ENCODE peak calls at places on chromosomes 12 and 14, in eight cellular contexts. One of them, this sample, is unnamed. For H3K4me1, the result is how much of the 10 kb centered on the place peaks cover.

GRCh38 chr12:88206636-88207035 is 64.5 kb downstream of the TMTC3 start:
- DNase-seq in A549: no peak
- DNase-seq in fibroblast of lung: no peak
- DNase-seq in adrenal gland: no peak
- DNase-seq in SK-N-SH: no peak
- DNase-seq in stomach: no peak
- DNase-seq in endodermal cell: no peak
- DNase-seq in upper lobe of right lung: no peak
- DNase-seq in this sample: no peak

GRCh38 chr12:48027183-48028002 is 23.1 kb upstream of the COL2A1 start:
- DNase-seq in A549: no peak
- DNase-seq in fibroblast of lung: no peak
- DNase-seq in adrenal gland: no peak
- DNase-seq in SK-N-SH: no peak
- DNase-seq in stomach: no peak
- DNase-seq in endodermal cell: no peak
- DNase-seq in upper lobe of right lung: no peak
- DNase-seq in this sample: no peak

GRCh38 chr12:89439946-89440345 is 84.7 kb downstream of the GALNT4 start:
- DNase-seq in A549: no peak
- DNase-seq in fibroblast of lung: peak
- DNase-seq in adrenal gland: no peak
- DNase-seq in SK-N-SH: no peak
- DNase-seq in stomach: no peak
- DNase-seq in endodermal cell: no peak
- DNase-seq in upper lobe of right lung: no peak
- DNase-seq in this sample: no peak

GRCh38 chr12:11886339-11886738 is 184.4 kb upstream of the BCL2L14 start:
- DNase-seq in A549: no peak
- DNase-seq in fibroblast of lung: no peak
- DNase-seq in adrenal gland: no peak
- DNase-seq in SK-N-SH: no peak
- DNase-seq in stomach: no peak
- DNase-seq in endodermal cell: no peak
- DNase-seq in upper lobe of right lung: no peak
- DNase-seq in this sample: peak

GRCh38 chr14:100734031-100734990 is 7.6 kb downstream of the DLK1 start:
- DNase-seq in A549: no peak
- DNase-seq in fibroblast of lung: no peak
- DNase-seq in adrenal gland: peak
- DNase-seq in SK-N-SH: peak
- DNase-seq in stomach: no peak
- DNase-seq in endodermal cell: peak
- DNase-seq in upper lobe of right lung: peak
- DNase-seq in this sample: no peak

GRCh38 chr12:114917307-114917706 is 233.3 kb upstream of the TBX3 start:
- DNase-seq in A549: no peak
- DNase-seq in fibroblast of lung: no peak
- DNase-seq in adrenal gland: no peak
- DNase-seq in SK-N-SH: no peak
- DNase-seq in stomach: no peak
- DNase-seq in endodermal cell: no peak
- DNase-seq in upper lobe of right lung: no peak
- DNase-seq in this sample: no peak

GRCh38 chr12:50017653-50018052 is 7.6 kb downstream of the RACGAP1 start:
- DNase-seq in A549: no peak
- DNase-seq in fibroblast of lung: no peak
- DNase-seq in adrenal gland: no peak
- DNase-seq in SK-N-SH: no peak
- DNase-seq in stomach: no peak
- DNase-seq in endodermal cell: peak
- DNase-seq in upper lobe of right lung: no peak
- DNase-seq in this sample: no peak

GRCh38 chr12:114669501-114670256 is 14.3 kb downstream of the TBX3 start:
- DNase-seq in A549: no peak
- DNase-seq in fibroblast of lung: peak
- DNase-seq in adrenal gland: peak
- DNase-seq in SK-N-SH: peak
- DNase-seq in stomach: no peak
- DNase-seq in endodermal cell: peak
- DNase-seq in upper lobe of right lung: no peak
- DNase-seq in this sample: peak

GRCh38 chr12:15629108-15629507 is 160.1 kb downstream of the EPS8 start:
- DNase-seq in A549: peak
- DNase-seq in fibroblast of lung: peak
- DNase-seq in adrenal gland: peak
- DNase-seq in SK-N-SH: no peak
- DNase-seq in stomach: peak
- DNase-seq in endodermal cell: peak
- DNase-seq in upper lobe of right lung: no peak
- DNase-seq in this sample: peak

GRCh38 chr12:19895609-19896008 is 456.3 kb downstream of the AEBP2 start:
- DNase-seq in A549: no peak
- DNase-seq in fibroblast of lung: peak
- DNase-seq in adrenal gland: no peak
- DNase-seq in SK-N-SH: no peak
- DNase-seq in stomach: no peak
- DNase-seq in endodermal cell: no peak
- DNase-seq in upper lobe of right lung: no peak
- DNase-seq in this sample: no peak

GRCh38 chr14:103296007-103296406 is 38.0 kb upstream of the EIF5 start:
- DNase-seq in A549: peak
- DNase-seq in fibroblast of lung: peak
- DNase-seq in adrenal gland: peak
- DNase-seq in SK-N-SH: no peak
- DNase-seq in stomach: no peak
- DNase-seq in endodermal cell: no peak
- DNase-seq in upper lobe of right lung: no peak
- DNase-seq in this sample: no peak

GRCh38 chr14:24063263-24063836 is 8.0 kb upstream of the CPNE6 start:
- DNase-seq in A549: no peak
- DNase-seq in fibroblast of lung: no peak
- DNase-seq in adrenal gland: peak
- DNase-seq in SK-N-SH: peak
- DNase-seq in stomach: no peak
- DNase-seq in endodermal cell: no peak
- DNase-seq in upper lobe of right lung: no peak
- DNase-seq in this sample: no peak

GRCh38 chr12:32515137-32515860 is 115.9 kb downstream of the FGD4 start:
- DNase-seq in A549: no peak
- DNase-seq in fibroblast of lung: no peak
- DNase-seq in adrenal gland: no peak
- DNase-seq in SK-N-SH: no peak
- DNase-seq in stomach: no peak
- DNase-seq in endodermal cell: peak
- DNase-seq in upper lobe of right lung: no peak
- DNase-seq in this sample: no peak

GRCh38 chr12:116257826-116258225 is 19.7 kb downstream of the MED13L start:
- DNase-seq in A549: no peak
- DNase-seq in fibroblast of lung: no peak
- DNase-seq in adrenal gland: no peak
- DNase-seq in SK-N-SH: no peak
- DNase-seq in stomach: no peak
- DNase-seq in endodermal cell: no peak
- DNase-seq in upper lobe of right lung: no peak
- DNase-seq in this sample: no peak

GRCh38 chr14:70721542-70721941 is 79.8 kb downstream of the TTC9 start:
- DNase-seq in A549: no peak
- DNase-seq in fibroblast of lung: peak
- DNase-seq in adrenal gland: no peak
- DNase-seq in SK-N-SH: no peak
- DNase-seq in stomach: no peak
- DNase-seq in endodermal cell: no peak
- DNase-seq in upper lobe of right lung: no peak
- DNase-seq in this sample: peak

GRCh38 chr14:23580948-23581281 is 2.3 kb upstream of the JPH4 start:
- DNase-seq in A549: peak
- DNase-seq in fibroblast of lung: no peak
- DNase-seq in adrenal gland: no peak
- DNase-seq in SK-N-SH: no peak
- DNase-seq in stomach: peak
- DNase-seq in endodermal cell: peak
- DNase-seq in upper lobe of right lung: no peak
- DNase-seq in this sample: no peak

GRCh38 chr14:102819176-102819628 is 42.0 kb downstream of the TRAF3 start:
- DNase-seq in A549: no peak
- DNase-seq in fibroblast of lung: no peak
- DNase-seq in adrenal gland: no peak
- DNase-seq in SK-N-SH: no peak
- DNase-seq in stomach: peak
- DNase-seq in endodermal cell: no peak
- DNase-seq in upper lobe of right lung: no peak
- DNase-seq in this sample: peak

GRCh38 chr12:112486361-112486760 is 67.6 kb downstream of the PTPN11 start:
- DNase-seq in A549: no peak
- DNase-seq in fibroblast of lung: no peak
- DNase-seq in adrenal gland: no peak
- DNase-seq in SK-N-SH: no peak
- DNase-seq in stomach: no peak
- DNase-seq in endodermal cell: no peak
- DNase-seq in upper lobe of right lung: no peak
- DNase-seq in this sample: no peak

GRCh38 chr12:48008950-48009349 is 4.7 kb upstream of the COL2A1 start:
- DNase-seq in A549: no peak
- DNase-seq in fibroblast of lung: no peak
- DNase-seq in adrenal gland: no peak
- DNase-seq in SK-N-SH: no peak
- DNase-seq in stomach: no peak
- DNase-seq in endodermal cell: no peak
- DNase-seq in upper lobe of right lung: no peak
- DNase-seq in this sample: no peak

GRCh38 chr12:95996034-95996658 is at the start of gene HAL:
- DNase-seq in A549: peak
- DNase-seq in fibroblast of lung: no peak
- DNase-seq in adrenal gland: no peak
- DNase-seq in SK-N-SH: no peak
- DNase-seq in stomach: peak
- DNase-seq in endodermal cell: no peak
- DNase-seq in upper lobe of right lung: peak
- DNase-seq in this sample: no peak

GRCh38 chr14:36028665-36029064 is 147.9 kb downstream of the PTCSC3 start:
- DNase-seq in A549: no peak
- DNase-seq in fibroblast of lung: no peak
- DNase-seq in adrenal gland: no peak
- DNase-seq in SK-N-SH: no peak
- DNase-seq in stomach: no peak
- DNase-seq in endodermal cell: no peak
- DNase-seq in upper lobe of right lung: no peak
- DNase-seq in this sample: no peak

GRCh38 chr14:36027354-36027753 is 149.2 kb downstream of the PTCSC3 start:
- DNase-seq in A549: no peak
- DNase-seq in fibroblast of lung: no peak
- DNase-seq in adrenal gland: no peak
- DNase-seq in SK-N-SH: no peak
- DNase-seq in stomach: no peak
- DNase-seq in endodermal cell: no peak
- DNase-seq in upper lobe of right lung: no peak
- DNase-seq in this sample: no peak

GRCh38 chr14:36022765-36023415 is 153.6 kb downstream of the PTCSC3 start:
- DNase-seq in A549: no peak
- DNase-seq in fibroblast of lung: no peak
- DNase-seq in adrenal gland: no peak
- DNase-seq in SK-N-SH: no peak
- DNase-seq in stomach: no peak
- DNase-seq in endodermal cell: no peak
- DNase-seq in upper lobe of right lung: no peak
- DNase-seq in this sample: no peak

DNA sequence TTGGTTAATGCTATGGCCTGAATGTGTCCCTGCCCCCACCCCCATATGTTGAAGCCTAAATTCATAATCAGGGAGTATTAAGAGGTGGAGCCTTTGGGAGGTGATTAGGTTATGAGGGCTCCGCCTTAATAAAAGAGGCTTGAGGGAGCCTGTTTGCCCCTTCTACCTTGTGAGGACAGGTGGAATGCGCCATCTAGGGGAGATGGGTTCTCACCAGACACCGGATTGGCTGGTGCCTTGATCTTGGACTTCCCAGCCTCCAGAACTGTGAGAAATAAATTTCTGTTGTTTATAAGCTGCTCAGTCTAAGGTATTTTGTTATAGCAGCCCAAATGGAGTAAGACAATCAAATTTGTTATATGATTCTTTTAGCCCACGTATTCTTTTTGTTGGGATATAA is 148.3 kb downstream of the PTCSC3 start:
- DNase-seq in A549: peak
- DNase-seq in fibroblast of lung: no peak
- DNase-seq in adrenal gland: no peak
- DNase-seq in SK-N-SH: no peak
- DNase-seq in stomach: no peak
- DNase-seq in endodermal cell: no peak
- DNase-seq in upper lobe of right lung: no peak
- DNase-seq in this sample: no peak
- TF ChIP-seq CTCF in A549: peak
- TF ChIP-seq CTCF in fibroblast of lung: no peak
- TF ChIP-seq CTCF in adrenal gland: no peak
- TF ChIP-seq CTCF in SK-N-SH: peak
- TF ChIP-seq CTCF in stomach: no peak
- TF ChIP-seq CTCF in endodermal cell: peak
- TF ChIP-seq CTCF in upper lobe of right lung: no peak
- TF ChIP-seq CTCF in this sample: peak

GRCh38 chr12:123094349-123095073 is 56.4 kb downstream of the PITPNM2 start:
- DNase-seq in A549: peak
- DNase-seq in fibroblast of lung: peak
- DNase-seq in adrenal gland: peak
- DNase-seq in SK-N-SH: no peak
- DNase-seq in stomach: peak
- DNase-seq in endodermal cell: no peak
- DNase-seq in upper lobe of right lung: no peak
- DNase-seq in this sample: no peak
- H3K4me1 ChIP-seq in A549: half or more
- H3K4me1 ChIP-seq in fibroblast of lung: under half
- H3K4me1 ChIP-seq in adrenal gland: half or more
- H3K4me1 ChIP-seq in SK-N-SH: under half
- H3K4me1 ChIP-seq in stomach: under half
- H3K4me1 ChIP-seq in endodermal cell: under half
- H3K4me1 ChIP-seq in upper lobe of right lung: under half
- H3K4me1 ChIP-seq in this sample: under half

GRCh38 chr14:72451081-72451972 is 442.6 kb downstream of the DPF3 start:
- DNase-seq in A549: no peak
- DNase-seq in fibroblast of lung: peak
- DNase-seq in adrenal gland: no peak
- DNase-seq in SK-N-SH: no peak
- DNase-seq in stomach: no peak
- DNase-seq in endodermal cell: no peak
- DNase-seq in upper lobe of right lung: no peak
- DNase-seq in this sample: no peak
- TF ChIP-seq CTCF in A549: no peak
- TF ChIP-seq CTCF in fibroblast of lung: no peak
- TF ChIP-seq CTCF in adrenal gland: no peak
- TF ChIP-seq CTCF in SK-N-SH: no peak
- TF ChIP-seq CTCF in stomach: no peak
- TF ChIP-seq CTCF in endodermal cell: no peak
- TF ChIP-seq CTCF in upper lobe of right lung: no peak
- TF ChIP-seq CTCF in this sample: no peak

DNA sequence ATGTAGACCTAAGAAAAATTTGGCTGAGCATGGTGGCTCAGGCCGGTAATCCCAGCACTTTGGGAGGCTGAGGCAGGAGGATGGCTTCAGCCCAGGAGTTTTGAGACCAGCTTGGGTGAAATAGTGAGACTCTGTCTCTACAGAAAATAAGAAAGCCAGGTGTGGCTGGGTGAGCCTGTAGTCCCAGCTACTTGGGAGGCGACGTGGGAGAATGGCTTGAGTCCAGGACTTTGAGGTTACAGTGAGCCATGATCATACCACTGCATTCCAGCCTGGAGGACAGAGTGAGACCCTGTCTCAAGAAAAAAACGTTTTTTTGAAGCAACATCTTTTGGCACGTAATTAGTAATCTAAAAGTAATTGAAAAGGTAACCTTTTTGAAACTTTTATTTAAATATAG is 70.9 kb downstream of the FERMT2 start:
- DNase-seq in A549: no peak
- DNase-seq in fibroblast of lung: peak
- DNase-seq in adrenal gland: no peak
- DNase-seq in SK-N-SH: no peak
- DNase-seq in stomach: no peak
- DNase-seq in endodermal cell: no peak
- DNase-seq in upper lobe of right lung: no peak
- DNase-seq in this sample: no peak
- H3K4me1 ChIP-seq in A549: under half
- H3K4me1 ChIP-seq in fibroblast of lung: under half
- H3K4me1 ChIP-seq in adrenal gland: under half
- H3K4me1 ChIP-seq in SK-N-SH: under half
- H3K4me1 ChIP-seq in stomach: under half
- H3K4me1 ChIP-seq in endodermal cell: under half
- H3K4me1 ChIP-seq in upper lobe of right lung: under half
- H3K4me1 ChIP-seq in this sample: under half